ENCODE peak calls at places on chromosomes 4 and X, in four cellular contexts. F, A, M and E are unnamed samples.

GRCh38 chrX:101550362-101550761 is at the start of gene ARMCX1:
- DNase-seq in F (peak), A (no peak), M (peak), E (no peak)

GRCh38 chr4:1574601-1575417 is 109.3 kb downstream of the FAM53A start:
- DNase-seq in F (no peak), A (no peak), M (no peak), E (no peak)

GRCh38 chrX:57083143-57083542 is 38.2 kb downstream of the SPIN2B start:
- DNase-seq in F (no peak), A (no peak), M (no peak), E (no peak)

GRCh38 chrX:13761606-13762005 is 27.1 kb downstream of the OFD1 start:
- DNase-seq in F (no peak), A (peak), M (peak), E (peak)

GRCh38 chr4:7442609-7443140 is 7.9 kb upstream of the PSAPL1 start:
- DNase-seq in F (no peak), A (no peak), M (no peak), E (no peak)

GRCh38 chr4:88591787-88592599 is at the start of gene HERC3:
- DNase-seq in F (peak), A (peak), M (peak), E (peak)

GRCh38 chrX:135340827-135341226 is 31.5 kb downstream of the ETDC start:
- DNase-seq in F (peak), A (no peak), M (peak), E (no peak)

GRCh38 chr4:143360838-143361237 is 24.2 kb downstream of the GAB1 start:
- DNase-seq in F (no peak), A (no peak), M (peak), E (no peak)

GRCh38 chr4:138736362-138736761 is 279.2 kb upstream of the NOCT start:
- DNase-seq in F (peak), A (no peak), M (peak), E (no peak)

GRCh38 chr4:52718123-52718522 is 33.1 kb downstream of the ERVMER34-1 start:
- DNase-seq in F (peak), A (no peak), M (no peak), E (no peak)